ENCODE peak calls at places on chromosomes 7 and 10, in nine cellular contexts. One of them, this sample, is unnamed.

GRCh38 chr7:690478-691360 is 35.8 kb upstream of the DNAAF5 start:
- DNase-seq in body of pancreas: no peak
- DNase-seq in esophagus muscularis mucosa: no peak
- DNase-seq in hepatocyte: peak; percentile 1
- DNase-seq in left ventricle myocardium inferior: no peak
- DNase-seq in colonic mucosa: no peak
- DNase-seq in fibroblast of lung: no peak
- DNase-seq in heart right ventricle: no peak
- DNase-seq in HCT116: no peak
- DNase-seq in this sample: no peak

GRCh38 chr10:1465993-1466764 is 271.1 kb downstream of the ADARB2 start:
- DNase-seq in hepatocyte: no peak
- DNase-seq in esophagus muscularis mucosa: no peak
- DNase-seq in colonic mucosa: no peak
- DNase-seq in body of pancreas: no peak
- DNase-seq in fibroblast of lung: no peak
- DNase-seq in heart right ventricle: no peak
- DNase-seq in left ventricle myocardium inferior: peak; percentile 29
- DNase-seq in HCT116: no peak
- DNase-seq in this sample: no peak

GRCh38 chr10:86313621-86314041 is 53.0 kb downstream of the GRID1 start:
- DNase-seq in hepatocyte: no peak
- DNase-seq in body of pancreas: no peak
- DNase-seq in colonic mucosa: no peak
- DNase-seq in left ventricle myocardium inferior: no peak
- DNase-seq in HCT116: no peak
- DNase-seq in heart right ventricle: no peak
- DNase-seq in fibroblast of lung: no peak
- DNase-seq in esophagus muscularis mucosa: no peak
- DNase-seq in this sample: no peak

GRCh38 chr7:74217455-74218342 is 7.9 kb downstream of the LAT2 start:
- DNase-seq in colonic mucosa: no peak
- DNase-seq in left ventricle myocardium inferior: no peak
- DNase-seq in esophagus muscularis mucosa: no peak
- DNase-seq in fibroblast of lung: no peak
- DNase-seq in heart right ventricle: no peak
- DNase-seq in HCT116: no peak
- DNase-seq in body of pancreas: no peak
- DNase-seq in hepatocyte: no peak
- DNase-seq in this sample: no peak

GRCh38 chr10:123571978-123572377 is 94.2 kb upstream of the GPR26 start:
- DNase-seq in fibroblast of lung: no peak
- DNase-seq in body of pancreas: no peak
- DNase-seq in HCT116: no peak
- DNase-seq in colonic mucosa: no peak
- DNase-seq in esophagus muscularis mucosa: no peak
- DNase-seq in hepatocyte: no peak
- DNase-seq in left ventricle myocardium inferior: no peak
- DNase-seq in heart right ventricle: no peak
- DNase-seq in this sample: no peak

GRCh38 chr7:155449008-155449879 is 8.7 kb upstream of the EN2 start:
- DNase-seq in hepatocyte: no peak
- DNase-seq in HCT116: no peak
- DNase-seq in heart right ventricle: no peak
- DNase-seq in left ventricle myocardium inferior: no peak
- DNase-seq in colonic mucosa: no peak
- DNase-seq in esophagus muscularis mucosa: no peak
- DNase-seq in body of pancreas: no peak
- DNase-seq in fibroblast of lung: no peak
- DNase-seq in this sample: peak; percentile 25

GRCh38 chr7:47180268-47180826 is 401.6 kb downstream of the TNS3 start:
- DNase-seq in hepatocyte: peak; percentile 80
- DNase-seq in esophagus muscularis mucosa: no peak
- DNase-seq in fibroblast of lung: peak; percentile 45
- DNase-seq in HCT116: peak; percentile 33
- DNase-seq in colonic mucosa: peak; percentile 63
- DNase-seq in heart right ventricle: peak; percentile 56
- DNase-seq in body of pancreas: peak; percentile 67
- DNase-seq in left ventricle myocardium inferior: peak; percentile 38
- DNase-seq in this sample: no peak

GRCh38 chr10:118311505-118311904 is 30.6 kb downstream of the FAM204A start:
- DNase-seq in body of pancreas: no peak
- DNase-seq in colonic mucosa: no peak
- DNase-seq in esophagus muscularis mucosa: no peak
- DNase-seq in heart right ventricle: no peak
- DNase-seq in fibroblast of lung: no peak
- DNase-seq in hepatocyte: no peak
- DNase-seq in HCT116: no peak
- DNase-seq in left ventricle myocardium inferior: no peak
- DNase-seq in this sample: no peak

GRCh38 chr7:31047282-31047681 is 4.8 kb upstream of the ADCYAP1R1 start:
- DNase-seq in body of pancreas: no peak
- DNase-seq in heart right ventricle: no peak
- DNase-seq in left ventricle myocardium inferior: no peak
- DNase-seq in HCT116: no peak
- DNase-seq in esophagus muscularis mucosa: no peak
- DNase-seq in colonic mucosa: no peak
- DNase-seq in fibroblast of lung: no peak
- DNase-seq in hepatocyte: no peak
- DNase-seq in this sample: no peak

GRCh38 chr7:31047747-31048146 is 4.4 kb upstream of the ADCYAP1R1 start:
- DNase-seq in esophagus muscularis mucosa: no peak
- DNase-seq in HCT116: no peak
- DNase-seq in fibroblast of lung: no peak
- DNase-seq in left ventricle myocardium inferior: no peak
- DNase-seq in heart right ventricle: no peak
- DNase-seq in colonic mucosa: no peak
- DNase-seq in body of pancreas: no peak
- DNase-seq in hepatocyte: no peak
- DNase-seq in this sample: no peak

GRCh38 chr7:31044531-31044930 is 7.6 kb upstream of the ADCYAP1R1 start:
- DNase-seq in hepatocyte: no peak
- DNase-seq in HCT116: no peak
- DNase-seq in body of pancreas: no peak
- DNase-seq in heart right ventricle: no peak
- DNase-seq in colonic mucosa: no peak
- DNase-seq in esophagus muscularis mucosa: no peak
- DNase-seq in fibroblast of lung: no peak
- DNase-seq in left ventricle myocardium inferior: no peak
- DNase-seq in this sample: no peak

GRCh38 chr7:31049001-31049765 is 2.9 kb upstream of the ADCYAP1R1 start:
- DNase-seq in body of pancreas: no peak
- DNase-seq in esophagus muscularis mucosa: no peak
- DNase-seq in hepatocyte: no peak
- DNase-seq in heart right ventricle: no peak
- DNase-seq in left ventricle myocardium inferior: no peak
- DNase-seq in colonic mucosa: no peak
- DNase-seq in HCT116: no peak
- DNase-seq in fibroblast of lung: no peak
- DNase-seq in this sample: no peak

DNA sequence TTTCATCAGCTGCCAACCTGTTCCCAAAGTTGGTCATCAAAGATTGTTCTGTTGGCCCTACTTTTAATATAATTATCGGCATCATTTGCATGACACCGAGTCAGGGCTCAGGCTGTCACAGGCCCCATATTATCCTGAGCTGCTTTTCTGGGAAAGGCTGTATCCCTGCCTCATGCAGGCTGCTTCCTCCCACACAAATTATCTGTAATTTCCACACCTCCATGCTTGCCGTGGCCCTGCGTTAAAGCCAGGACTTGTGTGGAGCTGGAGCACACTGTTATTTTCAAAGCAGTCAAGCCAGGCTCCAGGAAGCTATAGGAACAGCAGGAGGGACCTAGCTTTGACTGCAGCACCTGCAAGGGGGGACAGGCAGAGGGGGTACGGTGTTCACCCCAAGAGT is 5.4 kb upstream of the ADCYAP1R1 start:
- DNase-seq in left ventricle myocardium inferior: no peak
- DNase-seq in colonic mucosa: no peak
- DNase-seq in heart right ventricle: no peak
- DNase-seq in HCT116: no peak
- DNase-seq in esophagus muscularis mucosa: no peak
- DNase-seq in fibroblast of lung: no peak
- DNase-seq in body of pancreas: no peak
- DNase-seq in hepatocyte: no peak
- DNase-seq in this sample: no peak
- H3K4me1 ChIP-seq in left ventricle myocardium inferior: no peaks in the 10 kb centered on the region
- H3K4me1 ChIP-seq in colonic mucosa: no peaks in the 10 kb centered on the region
- H3K4me1 ChIP-seq in heart right ventricle: no peaks in the 10 kb centered on the region
- H3K4me1 ChIP-seq in HCT116: no peaks in the 10 kb centered on the region
- H3K4me1 ChIP-seq in esophagus muscularis mucosa: no peaks in the 10 kb centered on the region
- H3K4me1 ChIP-seq in fibroblast of lung: no peaks in the 10 kb centered on the region
- H3K4me1 ChIP-seq in body of pancreas: peaks cover under 1% of the 10 kb centered on the region
- H3K4me1 ChIP-seq in hepatocyte: no peaks in the 10 kb centered on the region
- H3K4me1 ChIP-seq in this sample: no peaks in the 10 kb centered on the region

GRCh38 chr10:100338434-100339036 is 8.5 kb upstream of the SCD start:
- DNase-seq in body of pancreas: peak; percentile 80
- DNase-seq in hepatocyte: peak; percentile 85
- DNase-seq in left ventricle myocardium inferior: peak; percentile 73
- DNase-seq in HCT116: peak; percentile 56
- DNase-seq in fibroblast of lung: peak; percentile 20
- DNase-seq in esophagus muscularis mucosa: no peak
- DNase-seq in colonic mucosa: peak; percentile 82
- DNase-seq in heart right ventricle: peak; percentile 72
- DNase-seq in this sample: peak; percentile 79
- H3K4me3 ChIP-seq in body of pancreas: no peak overlapping the region
- H3K4me3 ChIP-seq in hepatocyte: no peak overlapping the region
- H3K4me3 ChIP-seq in left ventricle myocardium inferior: no peak overlapping the region
- H3K4me3 ChIP-seq in HCT116: no peak overlapping the region
- H3K4me3 ChIP-seq in fibroblast of lung: no peak overlapping the region
- H3K4me3 ChIP-seq in esophagus muscularis mucosa: no peak overlapping the region
- H3K4me3 ChIP-seq in colonic mucosa: no peak overlapping the region
- H3K4me3 ChIP-seq in heart right ventricle: no peak overlapping the region
- H3K4me3 ChIP-seq in this sample: no peak overlapping the region

GRCh38 chr10:14554843-14555205 is 219.9 kb downstream of the FAM107B start:
- DNase-seq in hepatocyte: no peak
- DNase-seq in left ventricle myocardium inferior: no peak
- DNase-seq in HCT116: no peak
- DNase-seq in esophagus muscularis mucosa: no peak
- DNase-seq in colonic mucosa: no peak
- DNase-seq in body of pancreas: no peak
- DNase-seq in fibroblast of lung: peak; percentile 29
- DNase-seq in heart right ventricle: no peak
- DNase-seq in this sample: no peak

GRCh38 chr10:14558025-14558424 is 216.7 kb downstream of the FAM107B start:
- DNase-seq in heart right ventricle: no peak
- DNase-seq in body of pancreas: no peak
- DNase-seq in esophagus muscularis mucosa: no peak
- DNase-seq in colonic mucosa: no peak
- DNase-seq in fibroblast of lung: no peak
- DNase-seq in left ventricle myocardium inferior: no peak
- DNase-seq in hepatocyte: no peak
- DNase-seq in HCT116: no peak
- DNase-seq in this sample: no peak

GRCh38 chr10:14555806-14556205 is 218.9 kb downstream of the FAM107B start:
- DNase-seq in esophagus muscularis mucosa: no peak
- DNase-seq in heart right ventricle: no peak
- DNase-seq in left ventricle myocardium inferior: no peak
- DNase-seq in HCT116: no peak
- DNase-seq in fibroblast of lung: no peak
- DNase-seq in colonic mucosa: no peak
- DNase-seq in hepatocyte: no peak
- DNase-seq in body of pancreas: no peak
- DNase-seq in this sample: no peak

GRCh38 chr10:14557573-14557972 is 217.1 kb downstream of the FAM107B start:
- DNase-seq in heart right ventricle: no peak
- DNase-seq in colonic mucosa: no peak
- DNase-seq in fibroblast of lung: no peak
- DNase-seq in esophagus muscularis mucosa: no peak
- DNase-seq in left ventricle myocardium inferior: no peak
- DNase-seq in body of pancreas: no peak
- DNase-seq in hepatocyte: no peak
- DNase-seq in HCT116: no peak
- DNase-seq in this sample: no peak

DNA sequence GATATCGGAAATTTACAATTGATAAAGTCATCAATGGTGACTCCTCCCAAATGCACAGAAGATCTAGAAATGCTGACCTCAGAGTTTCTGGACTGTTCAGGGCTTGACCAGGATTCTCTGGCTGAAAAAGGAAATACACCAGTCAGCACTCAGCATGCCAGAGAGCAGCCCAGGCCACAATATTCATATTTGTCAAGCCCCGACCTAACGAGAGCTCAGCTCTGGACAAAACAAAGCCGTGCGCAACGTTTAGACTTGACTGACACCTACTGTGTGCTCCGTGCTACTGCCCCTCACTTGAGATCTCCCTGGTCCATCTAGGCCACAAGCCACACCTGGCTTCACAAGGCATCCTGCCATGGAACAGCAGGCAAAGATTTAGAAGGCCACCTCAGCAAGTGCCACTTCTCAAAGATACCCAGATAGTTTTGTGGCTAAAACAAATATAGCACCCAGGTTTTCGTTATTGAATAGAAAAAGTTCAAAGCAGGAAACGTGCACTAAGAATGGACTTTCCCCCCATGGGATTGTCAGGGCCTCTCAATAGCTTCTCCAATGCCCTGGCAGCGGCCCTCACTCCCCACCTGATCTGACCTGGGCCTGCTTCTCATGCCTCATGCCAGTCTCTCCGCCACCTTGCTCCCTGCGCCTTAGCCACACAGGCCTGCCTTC is 218.3 kb downstream of the FAM107B start:
- DNase-seq in colonic mucosa: no peak
- DNase-seq in esophagus muscularis mucosa: no peak
- DNase-seq in HCT116: no peak
- DNase-seq in left ventricle myocardium inferior: no peak
- DNase-seq in heart right ventricle: no peak
- DNase-seq in hepatocyte: peak; percentile 56
- DNase-seq in fibroblast of lung: peak; percentile 22
- DNase-seq in body of pancreas: peak; percentile 55
- DNase-seq in this sample: peak; percentile 63
- TF ChIP-seq CTCF in colonic mucosa: no peak
- TF ChIP-seq CTCF in esophagus muscularis mucosa: no peak
- TF ChIP-seq CTCF in HCT116: peak; percentile 34
- TF ChIP-seq CTCF in left ventricle myocardium inferior: peak; percentile 33
- TF ChIP-seq CTCF in heart right ventricle: no peak
- TF ChIP-seq CTCF in hepatocyte: peak; percentile 21
- TF ChIP-seq CTCF in fibroblast of lung: no peak
- TF ChIP-seq CTCF in body of pancreas: no peak
- TF ChIP-seq CTCF in this sample: peak; percentile 28

GRCh38 chr10:71966046-71967004 is 2.1 kb downstream of the CHST3 start:
- DNase-seq in heart right ventricle: no peak
- DNase-seq in colonic mucosa: no peak
- DNase-seq in hepatocyte: no peak
- DNase-seq in esophagus muscularis mucosa: no peak
- DNase-seq in body of pancreas: no peak
- DNase-seq in fibroblast of lung: peak; percentile 81
- DNase-seq in left ventricle myocardium inferior: no peak
- DNase-seq in HCT116: no peak
- DNase-seq in this sample: no peak

GRCh38 chr10:71963351-71963755 is 842 bp upstream of the CHST3 start:
- DNase-seq in HCT116: no peak
- DNase-seq in hepatocyte: no peak
- DNase-seq in colonic mucosa: no peak
- DNase-seq in left ventricle myocardium inferior: peak; percentile 39
- DNase-seq in esophagus muscularis mucosa: no peak
- DNase-seq in heart right ventricle: peak; percentile 77
- DNase-seq in fibroblast of lung: no peak
- DNase-seq in body of pancreas: no peak
- DNase-seq in this sample: no peak

GRCh38 chr10:71963756-71964668 is at the start of gene CHST3:
- DNase-seq in HCT116: no peak
- DNase-seq in esophagus muscularis mucosa: no peak
- DNase-seq in colonic mucosa: peak; percentile 67
- DNase-seq in heart right ventricle: peak; percentile 85
- DNase-seq in fibroblast of lung: peak; percentile 70
- DNase-seq in hepatocyte: peak; percentile 81
- DNase-seq in left ventricle myocardium inferior: peak; percentile 86
- DNase-seq in body of pancreas: peak; percentile 58
- DNase-seq in this sample: peak; percentile 62

GRCh38 chr10:71964669-71965515 is 697 bp downstream of the CHST3 start:
- DNase-seq in fibroblast of lung: peak; percentile 83
- DNase-seq in heart right ventricle: peak; percentile 63
- DNase-seq in colonic mucosa: peak; percentile 53
- DNase-seq in body of pancreas: peak; percentile 53
- DNase-seq in hepatocyte: peak; percentile 79
- DNase-seq in esophagus muscularis mucosa: no peak
- DNase-seq in HCT116: no peak
- DNase-seq in left ventricle myocardium inferior: peak; percentile 65
- DNase-seq in this sample: peak; percentile 57

DNA sequence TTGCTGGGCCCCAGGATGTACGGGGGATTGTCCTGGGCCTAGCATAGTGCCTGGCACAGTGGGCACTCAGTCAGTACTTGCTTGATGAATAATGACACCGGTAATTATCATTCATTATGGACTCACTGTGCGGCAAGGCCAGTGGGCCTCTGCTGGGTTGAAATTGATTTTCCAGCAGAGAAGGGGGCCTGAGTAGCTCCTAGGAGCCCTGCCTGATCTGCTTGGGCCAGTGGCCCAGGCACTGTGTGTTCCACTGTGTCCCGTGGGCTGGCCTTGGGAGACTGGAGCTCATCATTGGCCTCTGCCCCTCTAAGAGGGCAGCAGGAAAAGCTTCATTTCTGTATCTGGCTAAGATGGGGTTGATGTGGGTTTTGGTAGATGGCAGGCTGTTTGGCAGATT is 1.4 kb downstream of the CHST3 start:
- DNase-seq in colonic mucosa: no peak
- DNase-seq in left ventricle myocardium inferior: no peak
- DNase-seq in HCT116: no peak
- DNase-seq in heart right ventricle: no peak
- DNase-seq in hepatocyte: no peak
- DNase-seq in esophagus muscularis mucosa: no peak
- DNase-seq in fibroblast of lung: no peak
- DNase-seq in body of pancreas: no peak
- DNase-seq in this sample: no peak
- H3K4me1 ChIP-seq in colonic mucosa: peaks cover 3% of the 10 kb centered on the region
- H3K4me1 ChIP-seq in left ventricle myocardium inferior: peaks cover 80% of the 10 kb centered on the region
- H3K4me1 ChIP-seq in HCT116: peaks cover 65% of the 10 kb centered on the region
- H3K4me1 ChIP-seq in heart right ventricle: peaks cover 54% of the 10 kb centered on the region
- H3K4me1 ChIP-seq in hepatocyte: peaks cover 34% of the 10 kb centered on the region
- H3K4me1 ChIP-seq in esophagus muscularis mucosa: peaks cover 72% of the 10 kb centered on the region
- H3K4me1 ChIP-seq in fibroblast of lung: peaks cover 21% of the 10 kb centered on the region
- H3K4me1 ChIP-seq in body of pancreas: peaks cover 58% of the 10 kb centered on the region
- H3K4me1 ChIP-seq in this sample: peaks cover 43% of the 10 kb centered on the region

This sample was measured in lower lobe of right lung.